ENCODE peak calls at places on chromosomes 5 and 9, in ten cellular contexts. G is IMR-90; Y is COR-L47; H is WTC11; F is stimulated activated CD8-positive, alpha-beta memory T cell treated with anti-CD3 and anti-CD28 coated beads, Interleukin-4, amount 100 ng/mL, for 4 hours; D is uterus; X is T-helper 1 cell; L is anterior cingulate cortex; I is AG10803; A is MG63. E is an unnamed sample.

GRCh38 chr5:943201-943873 is 50.7 kb downstream of the TRIP13 start:
- DNase-seq in Y (no peak), G (no peak), A (no peak), D (no peak), I (no peak), X (no peak), F (no peak), L (no peak), H (no peak), E (no peak)

GRCh38 chr9:134010774-134011173 is 14.5 kb upstream of the BRD3OS start:
- DNase-seq in G (no peak), F (no peak), X (no peak), D (no peak), I (peak; percentile 29), A (no peak), H (no peak), Y (no peak), L (no peak), E (no peak)

GRCh38 chr9:89095755-89096154 is 82.9 kb downstream of the SHC3 start:
- DNase-seq in F (no peak), Y (no peak), H (no peak), G (peak; percentile 38), X (no peak), I (no peak), D (no peak), A (no peak), L (no peak), E (no peak)

GRCh38 chr5:73686912-73687311 is 60.9 kb downstream of the ARHGEF28 start:
- DNase-seq in F (no peak), H (no peak), I (no peak), L (no peak), D (no peak), A (no peak), X (no peak), G (no peak), Y (no peak), E (no peak)

GRCh38 chr5:143008809-143009521 is 238.8 kb downstream of the ARHGAP26 start:
- DNase-seq in Y (no peak), L (no peak), D (no peak), A (peak; percentile 40), F (peak; percentile 53), I (peak; percentile 93), H (no peak), G (peak; percentile 100), X (peak; percentile 56), E (peak; percentile 99)

GRCh38 chr5:118407958-118408357 is 580.4 kb downstream of the DTWD2 start:
- DNase-seq in Y (no peak), X (no peak), H (no peak), D (no peak), F (no peak), L (no peak), I (no peak), A (no peak), G (no peak), E (no peak)

GRCh38 chr5:129820-130219 is 37.9 kb downstream of the PLEKHG4B start:
- DNase-seq in G (peak; percentile 85), D (no peak), H (no peak), L (no peak), X (no peak), F (no peak), Y (no peak), A (no peak), I (peak; percentile 96), E (peak; percentile 85)

GRCh38 chr5:40521925-40522324 is 157.8 kb upstream of the PTGER4 start:
- DNase-seq in G (no peak), A (no peak), Y (no peak), D (no peak), L (no peak), H (no peak), F (no peak), I (no peak), X (no peak), E (no peak)

GRCh38 chr5:88388476-88389170 is 120.0 kb upstream of the TMEM161B start:
- DNase-seq in G (no peak), D (no peak), L (no peak), A (no peak), X (no peak), I (no peak), Y (no peak), F (no peak), H (no peak), E (no peak)

GRCh38 chr5:174453690-174454089 is 270.7 kb upstream of the MSX2 start:
- DNase-seq in A (no peak), I (no peak), D (no peak), X (no peak), F (no peak), G (no peak), Y (no peak), H (no peak), L (no peak), E (no peak)

GRCh38 chr5:57761513-57761912 is 278.9 kb upstream of the ACTBL2 start:
- DNase-seq in G (no peak), I (no peak), Y (no peak), A (no peak), L (no peak), F (no peak), D (no peak), H (no peak), X (no peak), E (no peak)

GRCh38 chr5:142296914-142297417 is 27.9 kb downstream of the SPRY4 start:
- DNase-seq in H (no peak), F (no peak), G (peak; percentile 90), I (peak; percentile 91), X (no peak), Y (no peak), L (no peak), D (no peak), A (no peak), E (peak; percentile 53)

GRCh38 chr9:133125706-133126696 is 5.0 kb upstream of the RALGDS start:
- DNase-seq in A (peak; percentile 57), Y (no peak), D (peak; percentile 47), G (peak; percentile 60), I (peak; percentile 61), H (no peak), L (no peak), F (no peak), X (no peak), E (peak; percentile 31)

GRCh38 chr5:77423022-77423750 is 68.9 kb downstream of the WDR41 start:
- DNase-seq in F (no peak), X (no peak), Y (no peak), D (no peak), H (no peak), G (no peak), L (no peak), A (no peak), I (peak; percentile 91), E (peak; percentile 55)

GRCh38 chr5:16913187-16913839 is 22.8 kb downstream of the MYO10 start:
- DNase-seq in A (peak; percentile 89), X (no peak), L (no peak), I (no peak), F (no peak), Y (no peak), H (no peak), D (no peak), G (no peak), E (no peak)

GRCh38 chr9:99130069-99130468 is 25.2 kb downstream of the TGFBR1 start:
- DNase-seq in A (no peak), Y (no peak), X (no peak), L (no peak), G (no peak), H (no peak), I (no peak), F (no peak), D (no peak), E (no peak)

GRCh38 chr9:503881-504852 is 289.5 kb downstream of the DOCK8 start:
- DNase-seq in G (peak; percentile 24), L (peak; percentile 72), F (peak; percentile 37), I (peak; percentile 19), A (peak; percentile 88), X (peak; percentile 55), D (peak; percentile 68), Y (no peak), H (peak; percentile 80), E (peak; percentile 50)

GRCh38 chr5:69492391-69493234 is at the start of gene OCLN:
- DNase-seq in H (peak; percentile 93), X (no peak), I (no peak), Y (peak; percentile 87), A (peak; percentile 35), F (no peak), D (no peak), L (no peak), G (no peak), E (peak; percentile 53)

GRCh38 chr5:55897905-55898304 is 46.7 kb downstream of the IL31RA start:
- DNase-seq in L (no peak), A (peak; percentile 96), Y (no peak), H (no peak), I (peak; percentile 100), X (no peak), D (peak; percentile 30), F (no peak), G (peak; percentile 62), E (peak; percentile 59)

GRCh38 chr9:136050266-136050705 is 44.8 kb downstream of the NACC2 start:
- DNase-seq in L (no peak), Y (no peak), G (no peak), D (no peak), A (no peak), X (no peak), I (no peak), F (no peak), H (no peak), E (no peak)

GRCh38 chr5:67462150-67462549 is 265.6 kb upstream of the CD180 start:
- DNase-seq in X (no peak), A (no peak), H (no peak), F (no peak), L (no peak), I (peak; percentile 88), D (no peak), G (no peak), Y (no peak), E (no peak)

GRCh38 chr9:37198034-37198718 is 77.8 kb downstream of the ZCCHC7 start:
- DNase-seq in L (no peak), Y (no peak), H (no peak), A (no peak), I (no peak), D (no peak), F (no peak), G (no peak), X (no peak), E (no peak)

E was measured in ELR.